ENCODE peak calls at places on chromosome 14, in five cellular contexts. E is K562, U is HCT116, W is SK-N-SH, R is GM12878. K is an unnamed sample.

GRCh38 chr14:68214431-68214830 is 394.9 kb downstream of the RAD51B start:
- DNase-seq in R (no peak), E (no peak), U (no peak), W (no peak), K (no peak)

GRCh38 chr14:33776871-33777270 is 174.0 kb downstream of the EGLN3 start:
- DNase-seq in W (no peak), U (no peak), E (no peak), R (no peak), K (no peak)

GRCh38 chr14:79074501-79074900 is 904.3 kb downstream of the NRXN3 start:
- DNase-seq in R (no peak), W (no peak), E (no peak), U (no peak), K (no peak)

GRCh38 chr14:91252901-91253794 is 8.6 kb upstream of the GPR68 start:
- DNase-seq in W (peak), U (no peak), R (no peak), E (peak), K (no peak)

GRCh38 chr14:66234411-66234810 is 251.8 kb upstream of the CCDC196 start:
- DNase-seq in R (no peak), E (no peak), U (no peak), W (peak), K (no peak)

GRCh38 chr14:52253503-52253902 is 14.0 kb upstream of the PTGDR start:
- DNase-seq in W (no peak), R (no peak), U (no peak), E (no peak), K (no peak)

GRCh38 chr14:89280612-89281011 is 136.4 kb downstream of the FOXN3 start:
- DNase-seq in E (no peak), W (no peak), R (no peak), U (no peak), K (no peak)

GRCh38 chr14:105897725-105898113 is 371.3 kb downstream of the TMEM121 start:
- DNase-seq in R (no peak), U (no peak), W (no peak), E (no peak), K (no peak)

GRCh38 chr14:20454359-20454644 is 310 bp downstream of the OSGEP start:
- DNase-seq in U (peak), R (no peak), W (no peak), E (no peak), K (no peak)

GRCh38 chr14:77763316-77763715 is 2.4 kb upstream of the SNW1 start:
- DNase-seq in E (no peak), W (no peak), R (no peak), U (no peak), K (no peak)

GRCh38 chr14:34246206-34246605 is 215.8 kb downstream of the SPTSSA start:
- DNase-seq in E (no peak), R (no peak), U (no peak), W (no peak), K (no peak)

GRCh38 chr14:55301722-55302121 is 30.5 kb downstream of the FBXO34 start:
- DNase-seq in W (peak), U (no peak), E (peak), R (no peak), K (peak)

GRCh38 chr14:31411218-31411727 is 9.1 kb downstream of the HEATR5A start:
- DNase-seq in W (no peak), E (no peak), U (no peak), R (no peak), K (no peak)

GRCh38 chr14:69882086-69882864 is 3.1 kb downstream of the SMOC1 start:
- DNase-seq in R (no peak), U (no peak), E (no peak), W (peak), K (no peak)

GRCh38 chr14:34302654-34303053 is 159.4 kb downstream of the SPTSSA start:
- DNase-seq in E (no peak), U (no peak), R (no peak), W (no peak), K (no peak)

GRCh38 chr14:60757617-60758016 is 23.1 kb downstream of the MNAT1 start:
- DNase-seq in R (no peak), W (no peak), U (no peak), E (no peak), K (no peak)

GRCh38 chr14:103067231-103067954 is 10.0 kb upstream of the CDC42BPB start:
- DNase-seq in E (no peak), W (no peak), U (peak), R (no peak), K (no peak)

GRCh38 chr14:31902002-31902401 is 175.1 kb upstream of the ARHGAP5 start:
- DNase-seq in W (no peak), E (peak), R (no peak), U (peak), K (peak)

GRCh38 chr14:51681411-51681810 is 29.7 kb downstream of the FRMD6 start:
- DNase-seq in U (no peak), E (no peak), R (no peak), W (no peak), K (peak)

GRCh38 chr14:31205681-31206535 is 1.7 kb downstream of the HECTD1 start:
- DNase-seq in W (peak), R (no peak), E (peak), U (no peak), K (peak)

GRCh38 chr14:102481791-102482238 is 27.8 kb downstream of the ANKRD9 start:
- DNase-seq in W (no peak), R (no peak), U (peak), E (no peak), K (peak)

GRCh38 chr14:44962573-44963528 is 861 bp downstream of the TOGARAM1 start:
- DNase-seq in U (no peak), E (peak), R (no peak), W (no peak), K (no peak)

GRCh38 chr14:104294983-104295680 is 156.7 kb downstream of the KIF26A start:
- DNase-seq in U (no peak), E (no peak), R (no peak), W (no peak), K (no peak)

GRCh38 chr14:35532783-35533356 is 1.1 kb upstream of the INSM2 start:
- DNase-seq in U (no peak), R (no peak), W (no peak), E (no peak), K (no peak)

GRCh38 chr14:97381309-97381708 is 584.1 kb downstream of the VRK1 start:
- DNase-seq in R (no peak), W (no peak), E (no peak), U (no peak), K (no peak)

GRCh38 chr14:22231022-22231421 is 358.0 kb downstream of the DAD1 start:
- DNase-seq in W (no peak), U (no peak), E (no peak), R (no peak), K (no peak)

GRCh38 chr14:70166530-70167203 is 22.1 kb downstream of the SLC8A3 start:
- DNase-seq in W (no peak), E (no peak), U (no peak), R (no peak), K (no peak)

GRCh38 chr14:79552778-79553177 is 658.5 kb downstream of the DIO2 start:
- DNase-seq in R (no peak), W (no peak), E (no peak), U (no peak), K (no peak)

GRCh38 chr14:104353921-104354701 is 215.7 kb downstream of the KIF26A start:
- DNase-seq in E (no peak), R (no peak), U (no peak), W (no peak), K (no peak)

GRCh38 chr14:61347771-61348443 is 26.5 kb downstream of the PRKCH start:
- DNase-seq in W (no peak), R (no peak), U (no peak), E (no peak), K (no peak)

GRCh38 chr14:37142835-37143499 is 29.4 kb downstream of the SLC25A21 start:
- DNase-seq in W (no peak), U (no peak), E (no peak), R (no peak), K (peak)
- TF ChIP-seq ZBTB33 in W (no peak), U (no peak), E (no peak), R (no peak), K (no peak)

DNA sequence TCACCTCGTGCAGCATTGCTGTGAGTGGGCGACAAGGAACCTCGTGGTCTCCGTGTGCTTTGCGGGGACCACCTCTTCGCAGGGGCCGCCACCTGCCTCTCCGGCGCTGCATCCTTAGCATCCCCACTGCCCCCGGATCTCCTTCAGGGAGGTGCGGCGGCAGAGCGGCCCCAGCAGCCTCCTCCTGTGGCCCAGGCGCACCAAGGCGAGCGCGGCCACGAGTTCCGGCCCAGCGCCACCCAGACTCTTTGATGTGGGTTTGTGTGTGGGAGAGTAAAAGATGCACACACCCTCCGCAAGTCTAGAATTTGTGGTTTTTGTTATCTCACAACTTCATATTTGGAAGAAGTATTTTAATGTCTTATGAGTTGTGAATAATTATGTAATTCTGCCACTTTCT is 118.8 kb upstream of the DIO3 start:
- DNase-seq in R (no peak), E (peak), W (no peak), U (no peak), K (no peak)
- TF ChIP-seq JUND in R (no peak), E (no peak), W (no peak), U (no peak), K (no peak)

DNA sequence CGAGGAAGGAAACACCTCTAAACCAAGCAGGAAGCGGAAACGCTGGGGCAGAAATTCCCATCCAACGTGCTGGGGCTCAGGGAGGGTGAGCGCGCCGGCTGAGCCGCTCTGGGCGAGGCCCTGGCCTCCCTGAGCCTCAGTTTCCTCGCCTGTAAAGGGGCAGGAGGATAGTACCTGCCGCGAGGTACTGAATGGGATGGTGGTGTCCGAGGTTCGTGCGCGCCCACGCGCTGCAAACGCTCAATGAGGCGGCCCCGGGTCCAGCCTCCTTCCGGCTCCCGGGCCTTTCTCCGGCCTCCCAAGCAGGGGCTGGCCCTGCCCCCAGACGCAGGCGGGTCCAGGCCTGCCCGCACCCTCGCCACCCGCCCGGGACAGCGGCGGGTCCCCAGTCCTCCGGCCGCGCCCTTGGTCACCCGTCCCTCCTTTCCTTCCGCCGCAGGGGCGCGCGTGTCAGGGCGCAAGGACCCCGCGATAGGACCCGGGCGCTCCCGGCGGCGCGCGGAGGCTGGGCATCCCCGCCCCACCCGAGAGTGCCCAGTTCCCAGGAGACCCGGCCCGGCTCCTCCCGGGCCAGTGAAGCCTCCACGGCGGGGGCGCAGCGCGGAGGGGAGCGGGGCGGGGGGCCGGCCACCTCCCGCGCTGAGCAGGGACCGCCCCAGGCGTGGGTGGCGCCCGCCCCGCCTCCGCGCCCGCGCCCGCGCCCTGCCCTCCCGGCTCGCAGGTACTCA is 533 bp downstream of the BEGAIN start:
- DNase-seq in R (no peak), U (peak), W (peak), E (peak), K (no peak)
- H3K4me3 ChIP-seq in R (no peak), U (peak), W (peak), E (peak), K (peak)

GRCh38 chr14:57189070-57189469 is 79.6 kb downstream of the EXOC5 start:
- DNase-seq in U (peak), E (peak), W (peak), R (no peak), K (peak)
- TF ChIP-seq ZBTB33 in U (no peak), E (no peak), W (no peak), R (no peak), K (no peak)